ENCODE peak calls at places on chromosomes 13 and 19, in four cellular contexts. J, E, F and X are unnamed samples.

GRCh38 chr13:98915563-98916348 is 62.1 kb downstream of the DOCK9 start:
- DNase-seq in J (no peak), E (no peak), F (no peak), X (no peak)

GRCh38 chr19:36152061-36152885 is at the start of gene COX7A1:
- DNase-seq in J (no peak), E (no peak), F (peak; percentile 91), X (no peak)

GRCh38 chr19:47427241-47428176 is 8.2 kb upstream of the MEIS3 start:
- DNase-seq in J (peak; percentile 89), E (peak; percentile 54), F (no peak), X (no peak)

GRCh38 chr19:14371321-14371821 is 9.9 kb upstream of the ADGRE5 start:
- DNase-seq in J (no peak), E (no peak), F (no peak), X (no peak)

GRCh38 chr13:64684685-64685431 is 2545.3 kb downstream of the PCDH9 start:
- DNase-seq in J (no peak), E (no peak), F (no peak), X (no peak)

GRCh38 chr13:80086304-80086721 is 254.6 kb downstream of the SPRY2 start:
- DNase-seq in J (no peak), E (no peak), F (no peak), X (no peak)

GRCh38 chr19:2207991-2208860 is 27.9 kb downstream of the PLEKHJ1 start:
- DNase-seq in J (no peak), E (no peak), F (no peak), X (no peak)

GRCh38 chr19:49801966-49802661 is 11.0 kb downstream of the FUZ start:
- DNase-seq in J (no peak), E (no peak), F (peak; percentile 93), X (peak; percentile 79)

GRCh38 chr19:1665565-1666047 is 13.2 kb upstream of the TCF3 start:
- DNase-seq in J (no peak), E (peak; percentile 35), F (no peak), X (no peak)

GRCh38 chr13:84399320-84400085 is 517.2 kb upstream of the SLITRK1 start:
- DNase-seq in J (no peak), E (no peak), F (no peak), X (no peak)

GRCh38 chr13:110869805-110870706 is 44.8 kb downstream of the ANKRD10 start:
- DNase-seq in J (peak; percentile 83), E (no peak), F (peak; percentile 99), X (peak; percentile 54)

GRCh38 chr19:14318873-14319272 is 62.4 kb upstream of the ADGRE5 start:
- DNase-seq in J (peak; percentile 23), E (no peak), F (no peak), X (no peak)

GRCh38 chr13:113996081-113996911 is 22.4 kb upstream of the C13orf46 start:
- DNase-seq in J (no peak), E (no peak), F (no peak), X (peak; percentile 9)

GRCh38 chr19:57642396-57643046 is 9.6 kb downstream of the ZNF211 start:
- DNase-seq in J (no peak), E (no peak), F (no peak), X (no peak)

GRCh38 chr19:14114854-14115253 is 2.7 kb downstream of the PRKACA start:
- DNase-seq in J (peak; percentile 71), E (peak; percentile 48), F (no peak), X (no peak)

GRCh38 chr13:95411641-95412040 is 110.4 kb upstream of the ABCC4 start:
- DNase-seq in J (no peak), E (no peak), F (no peak), X (no peak)

GRCh38 chr19:3451451-3451866 is 28.9 kb downstream of the SMIM24 start:
- DNase-seq in J (no peak), E (no peak), F (no peak), X (no peak)

GRCh38 chr13:74273591-74273990 is 139.4 kb upstream of the KLF12 start:
- DNase-seq in J (no peak), E (no peak), F (no peak), X (no peak)

GRCh38 chr19:21483589-21484170 is 21.7 kb upstream of the ZNF429 start:
- DNase-seq in J (no peak), E (no peak), F (no peak), X (no peak)

GRCh38 chr13:29801102-29801501 is 49.3 kb downstream of the UBL3 start:
- DNase-seq in J (no peak), E (no peak), F (no peak), X (no peak)

GRCh38 chr19:46068345-46069258 is 27.8 kb upstream of the IGFL4 start:
- DNase-seq in J (peak; percentile 43), E (no peak), F (no peak), X (no peak)

GRCh38 chr13:111555268-111555633 is 234.8 kb downstream of the TEX29 start:
- DNase-seq in J (no peak), E (no peak), F (peak; percentile 64), X (no peak)

GRCh38 chr13:109874444-109874920 is 88.1 kb upstream of the IRS2 start:
- DNase-seq in J (no peak), E (no peak), F (no peak), X (no peak)

GRCh38 chr13:52010890-52011689 is at the start of gene ATP7B:
- DNase-seq in J (no peak), E (no peak), F (peak; percentile 77), X (no peak)

GRCh38 chr13:99983401-99984133 is 2.0 kb downstream of the ZIC2 start:
- DNase-seq in J (no peak), E (no peak), F (no peak), X (no peak)

GRCh38 chr13:37168151-37168550 is 62.7 kb upstream of the CSNK1A1L start:
- DNase-seq in J (no peak), E (no peak), F (no peak), X (no peak)

GRCh38 chr19:41735071-41735623 is 20.2 kb upstream of the CEACAM6 start:
- DNase-seq in J (no peak), E (no peak), F (no peak), X (no peak)

GRCh38 chr13:91813255-91813654 is 414.8 kb downstream of the GPC5 start:
- DNase-seq in J (no peak), E (no peak), F (no peak), X (no peak)

GRCh38 chr13:49853535-49853934 is 61.1 kb upstream of the KPNA3 start:
- DNase-seq in J (no peak), E (no peak), F (no peak), X (no peak)

GRCh38 chr19:19040417-19040816 is 7.0 kb downstream of the ARMC6 start:
- DNase-seq in J (no peak), E (no peak), F (no peak), X (no peak)

GRCh38 chr13:112859128-112859816 is 109.7 kb upstream of the MCF2L start:
- DNase-seq in J (no peak), E (no peak), F (no peak), X (no peak)

GRCh38 chr19:5926641-5927438 is 12.8 kb downstream of the CAPS start:
- DNase-seq in J (no peak), E (no peak), F (peak; percentile 85), X (no peak)

GRCh38 chr13:47484564-47484963 is 516.5 kb downstream of the SUCLA2 start:
- DNase-seq in J (no peak), E (no peak), F (no peak), X (no peak)

GRCh38 chr19:36489920-36490415 is 607 bp upstream of the ZNF566 start:
- DNase-seq in J (peak; percentile 76), E (no peak), F (peak; percentile 83), X (no peak)

GRCh38 chr13:74730556-74731331 is 596.5 kb upstream of the KLF12 start:
- DNase-seq in J (no peak), E (no peak), F (no peak), X (no peak)

GRCh38 chr13:19586904-19587634 is 25.7 kb upstream of the TPTE2 start:
- DNase-seq in J (no peak), E (peak; percentile 38), F (no peak), X (no peak)

GRCh38 chr13:59416561-59416960 is 747.2 kb downstream of the DIAPH3 start:
- DNase-seq in J (no peak), E (no peak), F (no peak), X (no peak)

GRCh38 chr19:15213715-15214381 is 13.1 kb upstream of the NOTCH3 start:
- DNase-seq in J (no peak), E (no peak), F (peak; percentile 97), X (no peak)

GRCh38 chr19:49570138-49570856 is 10.1 kb downstream of the NOSIP start:
- DNase-seq in J (peak; percentile 74), E (no peak), F (no peak), X (no peak)

GRCh38 chr13:95250961-95251360 is 50.3 kb downstream of the ABCC4 start:
- DNase-seq in J (no peak), E (no peak), F (no peak), X (no peak)

DNA sequence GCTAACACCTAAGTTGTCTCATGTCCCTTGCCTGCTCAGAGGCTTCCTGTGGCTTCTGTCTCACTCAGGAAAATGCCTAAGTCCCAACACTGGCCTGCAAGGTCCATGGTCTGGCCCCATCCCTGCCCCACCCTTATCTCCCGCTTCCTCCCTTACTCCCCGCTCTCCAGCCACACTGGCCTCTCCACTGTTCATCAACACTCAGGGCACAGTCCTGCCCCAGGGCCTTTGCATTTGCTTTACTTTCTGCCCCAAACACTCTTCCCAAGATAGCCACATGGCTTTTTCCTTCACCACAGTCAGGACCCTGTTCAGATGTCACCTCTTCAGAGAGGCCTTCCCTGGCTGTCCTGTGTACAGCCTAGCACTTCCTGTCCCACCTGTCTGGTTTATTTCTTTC is 32.1 kb upstream of the IGSF23 start:
- DNase-seq in J (no peak), E (no peak), F (no peak), X (no peak)
- TF ChIP-seq CTCF in J (no peak), E (no peak), F (no peak), X (no peak)

GRCh38 chr19:44588753-44589112 is 24.6 kb upstream of the IGSF23 start:
- DNase-seq in J (no peak), E (no peak), F (no peak), X (no peak)

GRCh38 chr19:44590245-44591059 is 22.9 kb upstream of the IGSF23 start:
- DNase-seq in J (no peak), E (no peak), F (no peak), X (no peak)

GRCh38 chr19:44592451-44592890 is 20.9 kb upstream of the IGSF23 start:
- DNase-seq in J (peak; percentile 62), E (no peak), F (no peak), X (no peak)

GRCh38 chr19:44585371-44586141 is 27.8 kb upstream of the IGSF23 start:
- DNase-seq in J (no peak), E (no peak), F (no peak), X (no peak)

GRCh38 chr19:44587863-44588752 is 25.3 kb upstream of the IGSF23 start:
- DNase-seq in J (peak; percentile 81), E (no peak), F (no peak), X (no peak)
- TF ChIP-seq CTCF in J (peak; percentile 19), E (no peak), F (no peak), X (no peak)

DNA sequence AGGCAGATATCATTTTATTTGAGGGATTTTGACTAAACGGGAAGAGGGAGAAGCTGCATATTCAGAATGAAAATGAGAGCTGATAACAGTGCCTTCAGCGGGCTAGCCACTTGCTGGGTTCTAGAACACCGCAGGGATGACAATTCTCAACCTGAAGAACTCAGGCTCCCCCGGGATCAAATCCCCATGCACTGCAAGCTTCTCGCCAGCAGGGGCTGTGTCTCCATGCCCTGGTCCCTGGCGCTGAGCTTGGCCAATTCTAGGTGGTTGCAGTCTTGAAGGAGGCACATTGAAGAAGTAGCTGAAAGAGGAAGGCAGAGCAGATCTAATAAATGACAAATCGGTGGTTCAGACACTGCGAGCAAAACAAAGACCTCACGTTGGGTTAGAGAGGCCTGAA is 128.7 kb downstream of the UQCRFS1 start:
- DNase-seq in J (peak; percentile 54), E (no peak), F (no peak), X (no peak)
- TF ChIP-seq CTCF in J (peak; percentile 51), E (no peak), F (no peak), X (peak; percentile 53)

GRCh38 chr13:21913010-21913409 is 242.1 kb downstream of the FGF9 start:
- DNase-seq in J (no peak), E (no peak), F (no peak), X (no peak)
- TF ChIP-seq CTCF in J (no peak), E (no peak), F (no peak), X (no peak)